ENCODE peak calls at places on chromosome 13, in five cellular contexts. L is stomach, F is MM.1S, Z is HFFc6, C is esophagus muscularis mucosa. W is an unnamed sample.

GRCh38 chr13:44404261-44405139 is 30.9 kb downstream of the SERP2 start:
- DNase-seq in L (peak), F (no peak), Z (no peak), C (no peak), W (no peak)

GRCh38 chr13:23427342-23428182 is 5.9 kb downstream of the SACS start:
- DNase-seq in L (peak), F (no peak), Z (peak), C (peak), W (no peak)

GRCh38 chr13:77861716-77862115 is 56.9 kb downstream of the EDNRB start:
- DNase-seq in L (no peak), F (no peak), Z (no peak), C (no peak), W (no peak)

GRCh38 chr13:69306766-69307165 is 800.9 kb upstream of the ATXN8OS start:
- DNase-seq in L (no peak), F (no peak), Z (no peak), C (no peak), W (no peak)

GRCh38 chr13:38767506-38768265 is 80.8 kb downstream of the FREM2 start:
- DNase-seq in L (no peak), F (no peak), Z (no peak), C (no peak), W (no peak)

GRCh38 chr13:44904982-44905381 is 84.3 kb downstream of the NUFIP1 start:
- DNase-seq in L (peak), F (no peak), Z (peak), C (no peak), W (no peak)

GRCh38 chr13:20519887-20520286 is 5.8 kb downstream of the CRYL1 start:
- DNase-seq in L (no peak), F (no peak), Z (no peak), C (no peak), W (no peak)

GRCh38 chr13:100983111-100983510 is 308.5 kb upstream of the TMTC4 start:
- DNase-seq in L (no peak), F (no peak), Z (no peak), C (no peak), W (no peak)

GRCh38 chr13:26709461-26709860 is 51.1 kb downstream of the GPR12 start:
- DNase-seq in L (no peak), F (no peak), Z (no peak), C (peak), W (no peak)

GRCh38 chr13:50393641-50394040 is 378.4 kb downstream of the KCNRG start:
- DNase-seq in L (no peak), F (no peak), Z (no peak), C (no peak), W (peak)

GRCh38 chr13:59746291-59746962 is 417.3 kb downstream of the DIAPH3 start:
- DNase-seq in L (no peak), F (peak), Z (peak), C (no peak), W (no peak)

GRCh38 chr13:112210401-112210800 is 143.5 kb downstream of the SOX1 start:
- DNase-seq in L (no peak), F (no peak), Z (no peak), C (no peak), W (no peak)

GRCh38 chr13:33249894-33250293 is 35.7 kb downstream of the STARD13 start:
- DNase-seq in L (no peak), F (no peak), Z (no peak), C (no peak), W (no peak)

GRCh38 chr13:96822900-96823299 is 171.4 kb downstream of the OXGR1 start:
- DNase-seq in L (peak), F (peak), Z (no peak), C (no peak), W (peak)
- TF ChIP-seq CTCF in L (no peak), F (peak), Z (no peak), C (no peak), W (no peak)

GRCh38 chr13:86085890-86086289 is 286.7 kb upstream of the SLITRK6 start:
- DNase-seq in L (no peak), F (no peak), Z (no peak), C (no peak), W (no peak)
- TF ChIP-seq CTCF in L (no peak), F (no peak), Z (no peak), C (no peak), W (no peak)

DNA sequence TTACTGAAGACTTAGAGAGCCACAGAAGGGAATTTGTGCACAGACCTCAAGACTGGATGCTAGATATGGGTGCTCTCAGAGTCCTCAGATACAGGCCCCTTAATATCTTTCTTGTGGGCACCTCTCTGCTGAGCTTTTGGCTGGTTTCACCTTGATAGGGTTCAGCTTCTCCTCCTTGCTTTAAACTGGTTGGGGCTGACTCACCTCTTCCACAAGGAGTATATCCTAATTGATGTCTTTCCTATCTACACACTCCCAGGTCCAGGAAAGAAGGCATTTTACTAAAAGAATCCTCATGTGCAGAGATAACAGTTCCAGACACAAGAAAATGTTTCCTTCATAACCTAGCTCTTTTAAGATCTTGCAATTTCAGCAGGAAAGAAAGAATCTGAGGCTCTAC is 284.4 kb downstream of the NDFIP2 start:
- DNase-seq in L (no peak), F (no peak), Z (no peak), C (no peak), W (no peak)
- TF ChIP-seq CTCF in L (no peak), F (no peak), Z (no peak), C (no peak), W (no peak)

DNA sequence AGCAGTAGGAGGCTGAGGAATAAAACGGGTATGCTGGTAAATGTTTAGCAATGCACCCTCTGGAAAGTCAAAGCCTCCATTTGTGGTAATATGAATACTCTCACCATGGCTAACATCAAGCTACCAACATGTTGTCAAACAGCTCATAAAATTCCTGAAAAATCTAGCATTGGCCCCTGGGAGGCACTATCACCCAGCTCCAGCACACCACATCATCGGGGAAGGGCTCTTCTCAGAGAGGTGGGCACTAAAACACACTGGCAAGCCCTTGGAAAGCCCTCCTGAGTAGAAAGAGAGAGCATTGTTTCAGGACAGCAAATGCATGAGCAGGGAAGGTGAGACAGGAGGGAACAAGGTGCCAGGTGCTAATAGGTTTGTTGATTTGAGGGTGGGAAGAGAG is 53.9 kb upstream of the FLT1 start:
- DNase-seq in L (no peak), F (no peak), Z (no peak), C (no peak), W (no peak)
- TF ChIP-seq CTCF in L (no peak), F (no peak), Z (peak), C (no peak), W (no peak)

DNA sequence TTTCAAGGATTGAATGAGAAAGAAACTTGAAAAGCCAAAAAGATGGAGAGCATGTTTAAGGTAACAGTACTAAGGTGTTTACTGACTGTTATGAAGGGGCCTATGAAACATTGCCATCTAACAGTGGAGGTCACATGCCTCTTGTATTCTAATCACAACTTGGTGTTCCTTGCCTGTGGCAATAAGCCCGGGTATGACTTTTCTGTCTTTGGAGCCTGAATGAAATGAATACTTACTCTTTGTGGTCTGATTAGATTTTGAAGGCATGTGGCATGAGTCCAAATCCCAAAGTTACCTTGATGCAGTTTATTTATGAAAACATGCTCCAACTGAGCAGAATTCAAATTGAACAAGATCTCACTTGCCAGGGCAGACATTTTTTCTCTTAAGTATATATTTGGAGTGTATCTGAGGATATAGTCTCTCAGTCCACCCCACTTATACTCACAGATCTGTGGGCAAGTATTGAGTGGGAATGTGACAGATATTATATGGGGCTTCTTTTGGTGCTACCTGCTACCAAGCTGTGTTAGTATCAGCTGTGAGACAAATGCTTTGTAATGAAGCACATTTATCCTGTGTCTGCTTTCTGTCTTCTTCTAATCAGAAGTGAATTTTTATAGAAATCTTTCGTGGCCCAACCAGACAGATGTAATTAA is 67.5 kb downstream of the B3GLCT start:
- DNase-seq in L (no peak), F (no peak), Z (no peak), C (no peak), W (no peak)
- TF ChIP-seq CTCF in L (no peak), F (no peak), Z (no peak), C (no peak), W (no peak)

W was measured in glutamatergic neuron.